ENCODE peak calls at places on chromosomes 11 and 22, in five cellular contexts. O is hypothalamus, L is glomerular endothelial cell, N is hepatic stellate cell, B is EL. J is an unnamed sample.

GRCh38 chr22:21937821-21938070 is 14.9 kb downstream of the PPM1F start:
- DNase-seq in O (no peak), L (no peak), N (peak; percentile 93), B (peak; percentile 95), J (peak; percentile 95)

GRCh38 chr22:17638432-17639237 is at the start of gene BCL2L13:
- DNase-seq in O (peak; percentile 92), L (no peak), N (peak; percentile 89), B (peak; percentile 92), J (peak; percentile 84)

GRCh38 chr22:17789379-17790200 is 15.3 kb upstream of the BID start:
- DNase-seq in O (no peak), L (no peak), N (no peak), B (no peak), J (no peak)

GRCh38 chr22:37014835-37015586 is 4.2 kb downstream of the TST start:
- DNase-seq in O (no peak), L (no peak), N (no peak), B (no peak), J (no peak)

GRCh38 chr11:77699425-77699824 is 61.8 kb upstream of the CLNS1A start:
- DNase-seq in O (no peak), L (no peak), N (no peak), B (peak; percentile 3), J (no peak)

GRCh38 chr11:11583801-11584445 is 37.9 kb downstream of the GALNT18 start:
- DNase-seq in O (no peak), L (no peak), N (no peak), B (no peak), J (no peak)

GRCh38 chr11:44725016-44725651 is 1.6 kb upstream of the TSPAN18 start:
- DNase-seq in O (no peak), L (no peak), N (no peak), B (no peak), J (no peak)

GRCh38 chr22:46136539-46137217 is 13.6 kb upstream of the PPARA start:
- DNase-seq in O (no peak), L (no peak), N (no peak), B (no peak), J (no peak)

GRCh38 chr11:73152086-73152853 is 10.2 kb upstream of the FCHSD2 start:
- DNase-seq in O (no peak), L (no peak), N (no peak), B (no peak), J (no peak)

GRCh38 chr11:133978816-133979215 is 22.0 kb upstream of the IGSF9B start:
- DNase-seq in O (no peak), L (no peak), N (no peak), B (peak; percentile 37), J (peak; percentile 52)

GRCh38 chr11:6695377-6695776 is 12.2 kb upstream of the MRPL17 start:
- DNase-seq in O (no peak), L (peak; percentile 85), N (peak; percentile 29), B (peak; percentile 73), J (peak; percentile 54)

GRCh38 chr11:8649361-8649760 is 33.1 kb downstream of the TRIM66 start:
- DNase-seq in O (no peak), L (no peak), N (peak; percentile 82), B (peak; percentile 70), J (peak; percentile 58)